ENCODE peak calls at places on chromosomes 3 and 15, in eight cellular contexts. One of them, this sample, is unnamed.

GRCh38 chr3:183073839-183074615 is 25.3 kb downstream of the MCCC1 start:
- DNase-seq in astrocyte: no peak
- DNase-seq in tibial nerve: no peak
- DNase-seq in lower lobe of right lung: no peak
- DNase-seq in tibial artery: no peak
- DNase-seq in lower leg skin: no peak
- DNase-seq in prostate gland: no peak
- DNase-seq in uterus: no peak
- DNase-seq in this sample: peak; percentile 20

GRCh38 chr15:51180534-51180933 is 85.8 kb upstream of the TNFAIP8L3 start:
- DNase-seq in tibial nerve: no peak
- DNase-seq in prostate gland: no peak
- DNase-seq in lower leg skin: no peak
- DNase-seq in astrocyte: no peak
- DNase-seq in uterus: no peak
- DNase-seq in lower lobe of right lung: no peak
- DNase-seq in tibial artery: no peak
- DNase-seq in this sample: no peak

GRCh38 chr15:33934896-33935295 is 33.4 kb upstream of the CHRM5 start:
- DNase-seq in tibial artery: no peak
- DNase-seq in lower lobe of right lung: no peak
- DNase-seq in uterus: no peak
- DNase-seq in prostate gland: no peak
- DNase-seq in astrocyte: peak; percentile 26
- DNase-seq in tibial nerve: no peak
- DNase-seq in lower leg skin: no peak
- DNase-seq in this sample: peak; percentile 1

GRCh38 chr3:37968784-37969600 is 21.6 kb upstream of the VILL start:
- DNase-seq in tibial artery: no peak
- DNase-seq in prostate gland: no peak
- DNase-seq in lower lobe of right lung: no peak
- DNase-seq in tibial nerve: no peak
- DNase-seq in uterus: no peak
- DNase-seq in astrocyte: no peak
- DNase-seq in lower leg skin: peak; percentile 68
- DNase-seq in this sample: no peak

GRCh38 chr15:96484830-96485229 is 154.3 kb downstream of the NR2F2 start:
- DNase-seq in lower leg skin: no peak
- DNase-seq in prostate gland: no peak
- DNase-seq in astrocyte: no peak
- DNase-seq in tibial artery: no peak
- DNase-seq in uterus: no peak
- DNase-seq in lower lobe of right lung: no peak
- DNase-seq in tibial nerve: no peak
- DNase-seq in this sample: no peak

GRCh38 chr3:60703956-60704736 is 547.1 kb downstream of the FHIT start:
- DNase-seq in astrocyte: peak; percentile 69
- DNase-seq in tibial nerve: no peak
- DNase-seq in uterus: no peak
- DNase-seq in prostate gland: no peak
- DNase-seq in lower lobe of right lung: no peak
- DNase-seq in lower leg skin: no peak
- DNase-seq in tibial artery: no peak
- DNase-seq in this sample: peak; percentile 20

GRCh38 chr3:46269556-46269955 is 27.3 kb downstream of the CCR3 start:
- DNase-seq in tibial nerve: no peak
- DNase-seq in prostate gland: no peak
- DNase-seq in astrocyte: no peak
- DNase-seq in lower leg skin: no peak
- DNase-seq in uterus: no peak
- DNase-seq in tibial artery: no peak
- DNase-seq in lower lobe of right lung: no peak
- DNase-seq in this sample: no peak

GRCh38 chr3:4350789-4351163 is 47.6 kb downstream of the SETMAR start:
- DNase-seq in astrocyte: peak; percentile 55
- DNase-seq in lower lobe of right lung: no peak
- DNase-seq in tibial nerve: no peak
- DNase-seq in lower leg skin: no peak
- DNase-seq in uterus: peak; percentile 29
- DNase-seq in prostate gland: peak; percentile 53
- DNase-seq in tibial artery: no peak
- DNase-seq in this sample: no peak

GRCh38 chr3:175150812-175151411 is 291.8 kb downstream of the NAALADL2 start:
- DNase-seq in prostate gland: peak; percentile 21
- DNase-seq in uterus: no peak
- DNase-seq in lower leg skin: peak; percentile 81
- DNase-seq in astrocyte: peak; percentile 30
- DNase-seq in lower lobe of right lung: no peak
- DNase-seq in tibial artery: no peak
- DNase-seq in tibial nerve: no peak
- DNase-seq in this sample: no peak

GRCh38 chr3:157129782-157130137 is 30.2 kb downstream of the CCNL1 start:
- DNase-seq in lower lobe of right lung: no peak
- DNase-seq in prostate gland: peak; percentile 68
- DNase-seq in uterus: peak; percentile 23
- DNase-seq in astrocyte: peak; percentile 42
- DNase-seq in tibial nerve: no peak
- DNase-seq in tibial artery: no peak
- DNase-seq in lower leg skin: no peak
- DNase-seq in this sample: no peak

GRCh38 chr3:27960133-27960532 is 238.0 kb upstream of the EOMES start:
- DNase-seq in tibial artery: no peak
- DNase-seq in tibial nerve: no peak
- DNase-seq in prostate gland: no peak
- DNase-seq in astrocyte: peak; percentile 50
- DNase-seq in lower leg skin: no peak
- DNase-seq in lower lobe of right lung: no peak
- DNase-seq in uterus: no peak
- DNase-seq in this sample: peak; percentile 20

GRCh38 chr3:130925628-130926027 is 31.7 kb downstream of the ATP2C1 start:
- DNase-seq in lower leg skin: no peak
- DNase-seq in lower lobe of right lung: no peak
- DNase-seq in tibial artery: no peak
- DNase-seq in tibial nerve: no peak
- DNase-seq in prostate gland: no peak
- DNase-seq in uterus: no peak
- DNase-seq in astrocyte: no peak
- DNase-seq in this sample: no peak

GRCh38 chr3:179613807-179614206 is 9.2 kb downstream of the NDUFB5 start:
- DNase-seq in lower leg skin: no peak
- DNase-seq in tibial nerve: no peak
- DNase-seq in tibial artery: no peak
- DNase-seq in uterus: no peak
- DNase-seq in prostate gland: no peak
- DNase-seq in astrocyte: peak; percentile 60
- DNase-seq in lower lobe of right lung: no peak
- DNase-seq in this sample: peak; percentile 22

GRCh38 chr15:66633851-66634250 is 68.1 kb upstream of the LCTL start:
- DNase-seq in tibial nerve: no peak
- DNase-seq in lower lobe of right lung: no peak
- DNase-seq in tibial artery: no peak
- DNase-seq in astrocyte: no peak
- DNase-seq in uterus: no peak
- DNase-seq in prostate gland: no peak
- DNase-seq in lower leg skin: no peak
- DNase-seq in this sample: no peak

GRCh38 chr15:62110000-62110851 is 43.4 kb downstream of the C2CD4A start:
- DNase-seq in tibial nerve: no peak
- DNase-seq in lower leg skin: no peak
- DNase-seq in tibial artery: peak; percentile 32
- DNase-seq in prostate gland: no peak
- DNase-seq in astrocyte: peak; percentile 68
- DNase-seq in uterus: peak; percentile 31
- DNase-seq in lower lobe of right lung: no peak
- DNase-seq in this sample: no peak
- H3K4me3 ChIP-seq in tibial nerve: no peak overlapping the region
- H3K4me3 ChIP-seq in lower leg skin: no peak overlapping the region
- H3K4me3 ChIP-seq in tibial artery: no peak overlapping the region
- H3K4me3 ChIP-seq in prostate gland: no peak overlapping the region
- H3K4me3 ChIP-seq in astrocyte: no peak overlapping the region
- H3K4me3 ChIP-seq in uterus: no peak overlapping the region
- H3K4me3 ChIP-seq in lower lobe of right lung: no peak overlapping the region
- H3K4me3 ChIP-seq in this sample: no peak overlapping the region

GRCh38 chr15:58760385-58761009 is 10.6 kb upstream of the MINDY2 start:
- DNase-seq in astrocyte: no peak
- DNase-seq in lower lobe of right lung: no peak
- DNase-seq in lower leg skin: no peak
- DNase-seq in tibial nerve: no peak
- DNase-seq in prostate gland: no peak
- DNase-seq in tibial artery: no peak
- DNase-seq in uterus: no peak
- DNase-seq in this sample: no peak

GRCh38 chr15:58755350-58755749 is 5.8 kb upstream of the ADAM10 start:
- DNase-seq in tibial artery: no peak
- DNase-seq in lower lobe of right lung: no peak
- DNase-seq in astrocyte: no peak
- DNase-seq in prostate gland: no peak
- DNase-seq in lower leg skin: no peak
- DNase-seq in uterus: no peak
- DNase-seq in tibial nerve: no peak
- DNase-seq in this sample: no peak

GRCh38 chr15:58761010-58761388 is 10.1 kb upstream of the MINDY2 start:
- DNase-seq in lower leg skin: no peak
- DNase-seq in astrocyte: no peak
- DNase-seq in uterus: no peak
- DNase-seq in tibial artery: no peak
- DNase-seq in prostate gland: no peak
- DNase-seq in lower lobe of right lung: no peak
- DNase-seq in tibial nerve: no peak
- DNase-seq in this sample: no peak

GRCh38 chr15:58755956-58756355 is 6.4 kb upstream of the ADAM10 start:
- DNase-seq in uterus: no peak
- DNase-seq in lower leg skin: no peak
- DNase-seq in tibial nerve: no peak
- DNase-seq in astrocyte: no peak
- DNase-seq in prostate gland: no peak
- DNase-seq in lower lobe of right lung: no peak
- DNase-seq in tibial artery: no peak
- DNase-seq in this sample: no peak

GRCh38 chr15:58758141-58758540 is 8.6 kb upstream of the ADAM10 start:
- DNase-seq in astrocyte: no peak
- DNase-seq in uterus: no peak
- DNase-seq in tibial artery: no peak
- DNase-seq in lower leg skin: no peak
- DNase-seq in prostate gland: no peak
- DNase-seq in lower lobe of right lung: no peak
- DNase-seq in tibial nerve: no peak
- DNase-seq in this sample: no peak
- TF ChIP-seq CTCF in astrocyte: no peak
- TF ChIP-seq CTCF in uterus: peak; percentile 10
- TF ChIP-seq CTCF in tibial artery: peak; percentile 23
- TF ChIP-seq CTCF in lower leg skin: no peak
- TF ChIP-seq CTCF in prostate gland: peak; percentile 8
- TF ChIP-seq CTCF in lower lobe of right lung: peak; percentile 23
- TF ChIP-seq CTCF in tibial nerve: peak; percentile 36
- TF ChIP-seq CTCF in this sample: peak; percentile 38

DNA sequence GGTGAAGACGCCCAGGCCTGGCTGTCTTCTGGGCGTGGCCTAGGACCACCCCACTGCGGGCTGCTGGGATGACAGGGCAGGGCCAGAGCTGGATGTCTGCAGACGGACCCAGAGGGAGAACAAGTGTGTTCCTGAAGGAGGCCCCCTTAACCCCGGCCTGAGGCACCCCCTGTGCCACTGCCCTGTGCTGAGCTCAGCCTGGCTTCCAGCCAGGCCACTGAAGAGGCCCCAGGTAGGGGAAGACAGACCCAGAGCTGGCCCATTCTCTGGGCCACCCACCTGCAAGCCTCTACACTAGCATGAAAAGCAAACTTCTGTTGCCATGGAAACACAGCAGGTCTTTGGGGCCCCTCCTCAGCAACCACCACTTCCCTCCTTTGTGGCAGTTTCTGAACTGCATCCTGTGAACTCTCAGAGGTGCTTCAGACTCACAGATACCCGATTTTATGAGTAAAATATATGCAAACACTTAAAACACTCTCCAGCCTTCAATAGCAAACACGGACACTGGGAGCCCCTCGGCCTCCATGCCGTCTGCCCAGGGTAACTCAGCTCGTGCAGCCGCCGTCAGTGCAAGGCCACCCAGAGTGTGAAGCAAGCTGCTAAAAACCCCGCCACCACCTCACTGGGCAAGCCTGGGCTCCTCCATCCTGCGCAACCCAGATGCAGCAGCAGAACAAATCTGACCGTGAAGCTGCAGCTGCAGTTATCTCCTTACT is 42.5 kb downstream of the CMTM6 start:
- DNase-seq in prostate gland: no peak
- DNase-seq in astrocyte: no peak
- DNase-seq in uterus: no peak
- DNase-seq in tibial artery: no peak
- DNase-seq in lower leg skin: no peak
- DNase-seq in tibial nerve: no peak
- DNase-seq in lower lobe of right lung: no peak
- DNase-seq in this sample: no peak
- H3K4me3 ChIP-seq in prostate gland: no peak overlapping the region
- H3K4me3 ChIP-seq in astrocyte: no peak overlapping the region
- H3K4me3 ChIP-seq in uterus: no peak overlapping the region
- H3K4me3 ChIP-seq in tibial artery: no peak overlapping the region
- H3K4me3 ChIP-seq in lower leg skin: no peak overlapping the region
- H3K4me3 ChIP-seq in tibial nerve: no peak overlapping the region
- H3K4me3 ChIP-seq in lower lobe of right lung: no peak overlapping the region
- H3K4me3 ChIP-seq in this sample: no peak overlapping the region

GRCh38 chr15:22808761-22809280 is 22.4 kb downstream of the NIPA1 start:
- DNase-seq in prostate gland: no peak
- DNase-seq in uterus: no peak
- DNase-seq in astrocyte: peak; percentile 58
- DNase-seq in tibial nerve: no peak
- DNase-seq in tibial artery: no peak
- DNase-seq in lower leg skin: peak; percentile 62
- DNase-seq in lower lobe of right lung: no peak
- DNase-seq in this sample: no peak

GRCh38 chr15:22813844-22814243 is 24.6 kb upstream of the NIPA2 start:
- DNase-seq in tibial artery: no peak
- DNase-seq in lower lobe of right lung: no peak
- DNase-seq in prostate gland: no peak
- DNase-seq in astrocyte: no peak
- DNase-seq in lower leg skin: no peak
- DNase-seq in tibial nerve: no peak
- DNase-seq in uterus: no peak
- DNase-seq in this sample: no peak

GRCh38 chr15:22810033-22810734 is 23.7 kb downstream of the NIPA1 start:
- DNase-seq in lower lobe of right lung: no peak
- DNase-seq in lower leg skin: no peak
- DNase-seq in astrocyte: no peak
- DNase-seq in tibial artery: no peak
- DNase-seq in prostate gland: no peak
- DNase-seq in uterus: no peak
- DNase-seq in tibial nerve: no peak
- DNase-seq in this sample: no peak

GRCh38 chr15:22810735-22811338 is 24.4 kb downstream of the NIPA1 start:
- DNase-seq in lower lobe of right lung: no peak
- DNase-seq in prostate gland: no peak
- DNase-seq in lower leg skin: peak; percentile 39
- DNase-seq in tibial artery: no peak
- DNase-seq in astrocyte: no peak
- DNase-seq in tibial nerve: no peak
- DNase-seq in uterus: no peak
- DNase-seq in this sample: no peak

DNA sequence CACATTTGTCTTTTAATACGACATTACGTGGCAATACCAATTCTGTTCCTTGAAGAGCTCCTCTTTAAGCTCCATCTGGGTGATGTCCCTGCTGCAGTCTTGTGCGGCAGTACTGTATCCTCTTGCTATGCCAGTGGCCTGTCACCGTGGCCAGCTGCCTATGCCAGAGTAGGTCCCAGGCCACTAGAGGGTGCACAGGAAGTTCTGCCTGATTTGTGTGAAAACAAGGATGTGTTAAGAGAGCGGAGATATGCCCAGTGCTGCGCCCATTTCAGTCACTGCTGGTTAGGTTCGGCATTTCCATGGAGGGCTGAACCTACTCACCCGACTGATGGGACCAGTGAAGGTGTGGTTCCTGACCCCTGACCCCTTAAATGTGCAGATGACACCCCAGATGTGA is 25.2 kb downstream of the NIPA1 start:
- DNase-seq in prostate gland: peak; percentile 8
- DNase-seq in lower lobe of right lung: no peak
- DNase-seq in astrocyte: no peak
- DNase-seq in lower leg skin: peak; percentile 52
- DNase-seq in tibial nerve: no peak
- DNase-seq in uterus: no peak
- DNase-seq in tibial artery: peak; percentile 26
- DNase-seq in this sample: no peak
- TF ChIP-seq CTCF in prostate gland: no peak
- TF ChIP-seq CTCF in lower lobe of right lung: peak; percentile 31
- TF ChIP-seq CTCF in astrocyte: peak; percentile 16
- TF ChIP-seq CTCF in lower leg skin: no peak
- TF ChIP-seq CTCF in tibial nerve: peak; percentile 9
- TF ChIP-seq CTCF in uterus: no peak
- TF ChIP-seq CTCF in tibial artery: peak; percentile 15
- TF ChIP-seq CTCF in this sample: peak; percentile 28